ENCODE peak calls at places on chromosome 5, in six cellular contexts. L, E, K, X, N and T are unnamed samples.

GRCh38 chr5:106269252-106269843 is 1401.4 kb downstream of the EFNA5 start:
- DNase-seq in L (no peak), E (no peak), K (no peak), X (peak; percentile 18), N (no peak), T (no peak)

GRCh38 chr5:173574983-173575382 is 41.5 kb downstream of the BOD1 start:
- DNase-seq in L (no peak), E (no peak), K (no peak), X (no peak), N (no peak), T (no peak)

GRCh38 chr5:103245773-103246172 is 12.8 kb upstream of the MACIR start:
- DNase-seq in L (no peak), E (no peak), K (no peak), X (no peak), N (no peak), T (no peak)

GRCh38 chr5:166363071-166363470 is 1928.4 kb upstream of the WWC1 start:
- DNase-seq in L (no peak), E (no peak), K (no peak), X (no peak), N (no peak), T (no peak)

GRCh38 chr5:180201051-180201987 is 7.7 kb downstream of the RASGEF1C start:
- DNase-seq in L (no peak), E (no peak), K (no peak), X (peak; percentile 22), N (no peak), T (no peak)

GRCh38 chr5:147576646-147577535 is 67.0 kb upstream of the DPYSL3 start:
- DNase-seq in L (peak; percentile 24), E (peak; percentile 59), K (no peak), X (no peak), N (peak; percentile 53), T (peak; percentile 5)

GRCh38 chr5:124755565-124755964 is 9.1 kb upstream of the ZNF608 start:
- DNase-seq in L (peak; percentile 20), E (no peak), K (no peak), X (peak; percentile 29), N (no peak), T (no peak)

GRCh38 chr5:59416441-59416840 is 477.1 kb downstream of the PDE4D start:
- DNase-seq in L (no peak), E (no peak), K (no peak), X (no peak), N (no peak), T (no peak)

GRCh38 chr5:74990194-74990593 is 62.2 kb downstream of the GCNT4 start:
- DNase-seq in L (no peak), E (no peak), K (no peak), X (no peak), N (no peak), T (no peak)

GRCh38 chr5:5178580-5178979 is 38.5 kb downstream of the ADAMTS16 start:
- DNase-seq in L (no peak), E (no peak), K (no peak), X (no peak), N (no peak), T (no peak)

GRCh38 chr5:99543841-99544240 is 615.0 kb upstream of the CHD1 start:
- DNase-seq in L (no peak), E (no peak), K (no peak), X (no peak), N (no peak), T (no peak)

GRCh38 chr5:117461403-117461802 is 886.8 kb upstream of the SEMA6A start:
- DNase-seq in L (no peak), E (no peak), K (no peak), X (no peak), N (no peak), T (no peak)

GRCh38 chr5:102911973-102912372 is 156.9 kb downstream of the PAM start:
- DNase-seq in L (no peak), E (no peak), K (no peak), X (no peak), N (no peak), T (no peak)

GRCh38 chr5:50947892-50948683 is 281.7 kb downstream of the PARP8 start:
- DNase-seq in L (no peak), E (no peak), K (no peak), X (no peak), N (no peak), T (no peak)

GRCh38 chr5:90746119-90746518 is 187.5 kb downstream of the ADGRV1 start:
- DNase-seq in L (no peak), E (no peak), K (no peak), X (no peak), N (no peak), T (no peak)

GRCh38 chr5:170162631-170163321 is 57.1 kb downstream of the FOXI1 start:
- DNase-seq in L (no peak), E (no peak), K (no peak), X (no peak), N (no peak), T (no peak)

DNA sequence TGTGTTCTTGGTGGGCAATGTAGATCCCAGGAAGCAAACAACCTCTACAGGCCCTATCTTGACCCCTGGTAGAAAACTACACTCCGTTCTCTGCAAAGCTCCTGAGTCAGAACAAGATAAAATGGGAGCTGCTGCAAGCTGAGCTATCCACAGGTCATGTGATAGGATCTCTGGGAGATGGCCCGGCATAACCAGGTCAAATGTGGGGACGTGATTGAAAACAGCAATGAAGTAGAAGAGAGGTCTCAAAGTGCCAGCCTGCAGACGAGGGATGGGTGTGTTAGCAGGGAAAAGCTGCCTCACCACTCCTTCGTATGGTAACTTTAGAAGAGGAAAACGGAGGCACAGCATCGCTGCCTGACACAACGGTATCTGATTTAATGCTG is 25.0 kb downstream of the NRG2 start:
- DNase-seq in L (no peak), E (no peak), K (no peak), X (no peak), N (no peak), T (no peak)
- H3K27ac ChIP-seq in L (no peak overlapping the region), E (peak overlapping the region; percentile 53), K (no peak overlapping the region), X (no peak overlapping the region), N (no peak overlapping the region), T (no peak overlapping the region)

GRCh38 chr5:67163863-67164595 is 32.6 kb downstream of the CD180 start:
- DNase-seq in L (no peak), E (no peak), K (no peak), X (no peak), N (no peak), T (no peak)

GRCh38 chr5:67166886-67167285 is 29.7 kb downstream of the CD180 start:
- DNase-seq in L (no peak), E (no peak), K (no peak), X (no peak), N (no peak), T (no peak)

GRCh38 chr5:67164856-67165523 is 31.6 kb downstream of the CD180 start:
- DNase-seq in L (no peak), E (no peak), K (no peak), X (no peak), N (no peak), T (no peak)

GRCh38 chr5:67166460-67166871 is 30.1 kb downstream of the CD180 start:
- DNase-seq in L (no peak), E (peak; percentile 78), K (peak; percentile 78), X (peak; percentile 36), N (peak; percentile 70), T (peak; percentile 94)

GRCh38 chr5:67165524-67166459 is 30.8 kb downstream of the CD180 start:
- DNase-seq in L (peak; percentile 46), E (peak; percentile 92), K (peak; percentile 93), X (peak; percentile 89), N (peak; percentile 90), T (peak; percentile 95)
- H3K27ac ChIP-seq in L (peak overlapping the region; percentile 83), E (peak overlapping the region; percentile 68), K (peak overlapping the region; percentile 74), X (peak overlapping the region; percentile 50), N (peak overlapping the region; percentile 75), T (peak overlapping the region; percentile 90)

GRCh38 chr5:43647789-43648188 is 44.8 kb downstream of the NNT start:
- DNase-seq in L (no peak), E (no peak), K (no peak), X (no peak), N (no peak), T (no peak)

GRCh38 chr5:43646997-43647396 is 44.0 kb downstream of the NNT start:
- DNase-seq in L (no peak), E (no peak), K (no peak), X (no peak), N (no peak), T (no peak)

GRCh38 chr5:43652537-43653302 is 49.7 kb downstream of the NNT start:
- DNase-seq in L (no peak), E (no peak), K (no peak), X (no peak), N (no peak), T (no peak)

GRCh38 chr5:43649256-43649655 is 46.3 kb downstream of the NNT start:
- DNase-seq in L (no peak), E (no peak), K (no peak), X (no peak), N (no peak), T (no peak)

GRCh38 chr5:43648499-43649124 is 45.6 kb downstream of the NNT start:
- DNase-seq in L (no peak), E (no peak), K (no peak), X (no peak), N (no peak), T (no peak)
- H3K27ac ChIP-seq in L (no peak overlapping the region), E (no peak overlapping the region), K (peak overlapping the region; percentile 48), X (no peak overlapping the region), N (no peak overlapping the region), T (no peak overlapping the region)

GRCh38 chr5:78562001-78562400 is 86.6 kb downstream of the LHFPL2 start:
- DNase-seq in L (no peak), E (no peak), K (no peak), X (no peak), N (no peak), T (no peak)
- H3K27ac ChIP-seq in L (no peak overlapping the region), E (no peak overlapping the region), K (no peak overlapping the region), X (no peak overlapping the region), N (no peak overlapping the region), T (no peak overlapping the region)

GRCh38 chr5:96808868-96809558 is 1.3 kb upstream of the ERAP1 start:
- DNase-seq in L (no peak), E (no peak), K (no peak), X (no peak), N (no peak), T (no peak)
- H3K27ac ChIP-seq in L (peak overlapping the region; percentile 98), E (no peak overlapping the region), K (peak overlapping the region; percentile 100), X (no peak overlapping the region), N (peak overlapping the region; percentile 100), T (peak overlapping the region; percentile 94)

GRCh38 chr5:135065306-135066265 is 31.6 kb upstream of the PITX1 start:
- DNase-seq in L (no peak), E (no peak), K (no peak), X (no peak), N (no peak), T (no peak)
- H3K27ac ChIP-seq in L (no peak overlapping the region), E (no peak overlapping the region), K (no peak overlapping the region), X (no peak overlapping the region), N (no peak overlapping the region), T (no peak overlapping the region)

GRCh38 chr5:153742071-153742470 is 251.6 kb downstream of the GRIA1 start:
- DNase-seq in L (no peak), E (no peak), K (no peak), X (no peak), N (no peak), T (no peak)
- H3K27ac ChIP-seq in L (no peak overlapping the region), E (no peak overlapping the region), K (no peak overlapping the region), X (no peak overlapping the region), N (no peak overlapping the region), T (no peak overlapping the region)

GRCh38 chr5:97835128-97835527 is 652.1 kb upstream of the RIOK2 start:
- DNase-seq in L (no peak), E (no peak), K (no peak), X (no peak), N (no peak), T (no peak)
- H3K27ac ChIP-seq in L (no peak overlapping the region), E (no peak overlapping the region), K (no peak overlapping the region), X (no peak overlapping the region), N (no peak overlapping the region), T (no peak overlapping the region)

GRCh38 chr5:156686816-156687215 is 163.3 kb upstream of the PPP1R2B start:
- DNase-seq in L (no peak), E (no peak), K (no peak), X (no peak), N (no peak), T (no peak)
- H3K27ac ChIP-seq in L (no peak overlapping the region), E (peak overlapping the region; percentile 80), K (no peak overlapping the region), X (no peak overlapping the region), N (no peak overlapping the region), T (no peak overlapping the region)